ENCODE peak calls at places on chromosome 2, in four cellular contexts. B, N, T and H are unnamed samples.

GRCh38 chr2:162073776-162074578 is at the start of gene DPP4:
- DNase-seq in B (peak), N (peak), T (peak), H (no peak)

GRCh38 chr2:240133401-240133800 is 2.7 kb downstream of the COPS9 start:
- DNase-seq in T (no peak), N (no peak), B (no peak), H (no peak)

GRCh38 chr2:201933792-201934229 is 99.8 kb upstream of the FZD7 start:
- DNase-seq in T (no peak), B (peak), N (no peak), H (no peak)

GRCh38 chr2:208040199-208041171 is 15.2 kb upstream of the PLEKHM3 start:
- DNase-seq in B (peak), N (peak), T (peak), H (peak)

GRCh38 chr2:45935791-45936622 is 284.5 kb downstream of the PRKCE start:
- DNase-seq in B (peak), T (peak), N (peak), H (peak)

GRCh38 chr2:88669371-88670214 is 21.9 kb upstream of the RPIA start:
- DNase-seq in N (no peak), T (no peak), B (peak), H (peak)

GRCh38 chr2:122528958-122529670 is 773.7 kb downstream of the TSN start:
- DNase-seq in N (no peak), T (no peak), B (no peak), H (no peak)

GRCh38 chr2:48250943-48251342 is 279.0 kb upstream of the STON1 start:
- DNase-seq in B (peak), T (no peak), N (no peak), H (no peak)

GRCh38 chr2:21610304-21610703 is 486.5 kb downstream of the TDRD15 start:
- DNase-seq in N (no peak), B (no peak), T (no peak), H (no peak)

GRCh38 chr2:129299756-129300155 is 679.7 kb upstream of the RAB6C start:
- DNase-seq in B (no peak), T (no peak), N (no peak), H (no peak)

GRCh38 chr2:183269956-183270355 is 145.7 kb downstream of the NUP35 start:
- DNase-seq in B (peak), T (no peak), N (no peak), H (no peak)

GRCh38 chr2:160859086-160859485 is 301.1 kb upstream of the TANK start:
- DNase-seq in T (no peak), B (peak), N (no peak), H (no peak)

GRCh38 chr2:99158599-99158998 is 3.8 kb downstream of the LIPT1 start:
- DNase-seq in B (no peak), N (no peak), T (no peak), H (no peak)

GRCh38 chr2:86238354-86238753 is 39.1 kb downstream of the MRPL35 start:
- DNase-seq in T (no peak), N (no peak), B (no peak), H (peak)

GRCh38 chr2:232464534-232464865 is 8.5 kb downstream of the ALPI start:
- DNase-seq in B (no peak), T (no peak), N (no peak), H (no peak)

GRCh38 chr2:111100765-111101162 is 19.9 kb upstream of the BCL2L11 start:
- DNase-seq in T (no peak), N (no peak), B (no peak), H (no peak)
- TF ChIP-seq CTCF in T (no peak), N (no peak), B (no peak), H (peak)

DNA sequence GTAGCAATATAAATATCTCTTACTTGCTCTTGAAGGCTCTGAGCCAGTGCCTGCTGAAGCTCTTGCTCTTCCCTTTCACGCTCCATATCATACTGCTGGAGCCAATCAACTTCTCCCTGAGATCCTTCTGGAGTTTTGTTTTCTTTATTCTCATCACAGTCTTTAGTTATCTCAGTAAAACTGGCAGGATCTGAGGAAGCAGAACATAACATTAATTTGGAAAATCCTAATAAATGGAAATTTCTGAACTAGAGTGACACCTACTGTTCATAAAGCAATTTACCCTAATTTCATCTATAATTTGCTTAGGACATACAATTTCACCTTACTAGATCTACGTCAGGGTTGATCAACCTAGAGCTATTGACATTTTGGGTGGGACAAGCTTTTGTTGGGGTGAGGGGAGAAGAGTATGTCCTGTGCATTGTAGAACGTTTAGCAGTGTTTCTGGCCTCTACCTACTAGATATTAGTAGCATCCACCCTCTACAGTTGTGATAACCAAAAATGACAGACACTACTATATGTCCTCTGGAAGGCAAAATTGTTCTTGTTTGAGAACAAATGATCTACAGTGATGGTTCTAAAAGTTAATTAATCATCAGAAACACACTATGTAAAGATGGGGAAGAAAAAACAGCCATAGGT is 47.2 kb downstream of the VIL1 start:
- DNase-seq in T (no peak), N (no peak), B (peak), H (no peak)
- TF ChIP-seq CTCF in T (peak), N (peak), B (peak), H (peak)

DNA sequence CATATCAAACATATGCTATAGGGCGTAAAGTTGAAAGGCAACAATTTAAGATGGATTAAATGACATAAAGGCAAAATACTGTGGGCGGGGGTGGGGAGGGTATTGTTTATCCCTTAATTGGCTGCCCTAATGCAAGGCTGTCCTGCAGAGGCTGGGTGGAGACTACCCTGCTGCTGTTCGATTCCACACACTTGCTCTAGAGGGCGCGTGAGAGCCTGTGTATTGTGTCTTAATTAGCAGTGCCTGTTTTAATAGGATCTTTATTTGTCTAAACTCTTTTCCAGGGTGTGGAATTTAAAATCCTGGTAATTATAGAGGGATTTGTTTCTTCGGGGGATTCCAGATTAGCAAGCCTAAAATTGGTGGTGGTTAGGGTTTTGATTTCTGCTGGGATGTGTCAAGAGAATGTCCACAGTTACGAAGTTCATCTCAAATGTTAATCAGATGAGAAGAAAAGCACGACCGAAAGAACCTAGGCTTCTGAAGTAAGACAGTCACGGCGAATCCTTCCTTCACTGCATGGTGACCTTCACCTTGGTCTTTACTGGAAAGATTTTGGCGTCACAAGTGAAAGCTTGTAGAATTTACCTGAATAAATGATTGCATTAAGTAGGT is 103.5 kb upstream of the MAP3K20 start:
- DNase-seq in N (no peak), T (peak), B (peak), H (no peak)
- TF ChIP-seq CTCF in N (peak), T (peak), B (peak), H (peak)

GRCh38 chr2:235005603-235006259 is 53.9 kb downstream of the SH3BP4 start:
- DNase-seq in B (peak), N (peak), T (peak), H (no peak)
- TF ChIP-seq CTCF in B (no peak), N (peak), T (peak), H (no peak)

DNA sequence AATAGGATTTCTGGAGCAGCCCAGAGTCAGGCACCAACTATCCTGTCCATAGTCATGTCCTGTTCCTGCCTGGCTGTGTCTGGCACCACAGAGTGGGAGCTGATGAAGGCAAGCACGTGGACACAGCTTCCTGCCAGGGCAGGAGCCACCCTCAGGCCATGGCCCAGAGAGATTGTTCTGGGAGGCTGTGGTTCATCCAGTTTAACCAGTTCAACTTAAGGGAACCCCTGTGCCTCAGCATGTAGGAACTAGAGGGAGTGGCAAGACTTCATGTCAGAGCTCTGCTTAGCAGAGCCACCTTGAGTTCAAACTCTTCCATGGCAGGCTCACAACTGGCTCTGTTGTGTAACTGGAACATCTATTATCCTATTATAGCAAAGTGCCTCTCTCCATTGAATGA is 73.2 kb upstream of the NCKAP5 start:
- DNase-seq in T (no peak), B (no peak), N (no peak), H (no peak)
- TF ChIP-seq CTCF in T (no peak), B (peak), N (no peak), H (no peak)

DNA sequence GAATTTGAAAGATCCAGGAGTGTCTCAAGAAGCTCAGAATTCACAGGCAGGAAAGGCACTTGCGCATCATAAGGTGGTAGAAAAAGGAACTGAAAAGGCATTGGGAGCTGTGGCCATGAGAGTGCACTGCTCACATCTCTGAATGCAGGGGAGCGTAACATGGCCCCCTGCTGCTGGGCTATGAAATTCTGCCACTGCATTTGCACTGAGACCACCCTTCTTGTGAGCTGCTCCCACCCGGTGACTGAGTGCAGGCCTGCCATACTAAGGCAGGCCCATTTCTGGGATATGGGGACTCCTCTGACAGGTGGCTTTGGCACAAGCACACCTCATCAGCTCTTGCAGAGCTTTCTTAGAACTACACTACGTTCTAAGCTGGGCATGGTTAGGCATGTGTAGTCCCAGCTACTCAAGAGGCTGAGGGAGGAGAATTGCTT is 25.3 kb upstream of the STARD7 start:
- DNase-seq in B (no peak), T (no peak), N (no peak), H (peak)
- TF ChIP-seq CTCF in B (no peak), T (no peak), N (no peak), H (peak)

GRCh38 chr2:216583157-216583556 is 50.1 kb upstream of the IGFBP2 start:
- DNase-seq in N (no peak), B (peak), T (no peak), H (no peak)
- TF ChIP-seq CTCF in N (no peak), B (no peak), T (no peak), H (no peak)